ENCODE peak calls at places on chromosomes 6 and 20, in four cellular contexts. T is PC-3, E is mucosa of gallbladder, H is fibroblast of the conjunctiva. J is an unnamed sample.

GRCh38 chr6:8852332-8852731 is 417.0 kb upstream of the SLC35B3 start:
- DNase-seq in T (no peak), E (no peak), H (no peak), J (no peak)

GRCh38 chr6:35496036-35496850 is 636 bp downstream of the TEAD3 start:
- DNase-seq in T (peak), E (no peak), H (no peak), J (peak)

GRCh38 chr6:14517536-14518105 is 400.0 kb downstream of the CD83 start:
- DNase-seq in T (no peak), E (no peak), H (no peak), J (no peak)

GRCh38 chr20:49700411-49701185 is 13.1 kb downstream of the B4GALT5 start:
- DNase-seq in T (peak), E (no peak), H (peak), J (no peak)

GRCh38 chr20:23583526-23583925 is 15.2 kb upstream of the CST9L start:
- DNase-seq in T (no peak), E (no peak), H (no peak), J (no peak)

GRCh38 chr6:129135421-129135820 is 252.5 kb downstream of the LAMA2 start:
- DNase-seq in T (no peak), E (no peak), H (no peak), J (no peak)

GRCh38 chr6:32182617-32183016 is 1.4 kb downstream of the AGER start:
- DNase-seq in T (no peak), E (no peak), H (no peak), J (peak)

GRCh38 chr6:47371875-47372255 is 62.2 kb upstream of the TNFRSF21 start:
- DNase-seq in T (no peak), E (no peak), H (no peak), J (no peak)

GRCh38 chr20:5486377-5487054 is 169.8 kb upstream of the PROKR2 start:
- DNase-seq in T (no peak), E (no peak), H (no peak), J (no peak)

GRCh38 chr6:143408787-143409162 is 41.7 kb downstream of the ADAT2 start:
- DNase-seq in T (peak), E (no peak), H (no peak), J (no peak)

GRCh38 chr6:153172815-153173214 is 41.7 kb upstream of the RGS17 start:
- DNase-seq in T (no peak), E (no peak), H (no peak), J (no peak)

GRCh38 chr6:106961136-106961535 is 13.4 kb downstream of the CD24 start:
- DNase-seq in T (no peak), E (no peak), H (no peak), J (no peak)

GRCh38 chr6:9205645-9206044 is 770.3 kb upstream of the SLC35B3 start:
- DNase-seq in T (no peak), E (no peak), H (no peak), J (no peak)

GRCh38 chr20:51703446-51704287 is 64.5 kb downstream of the ATP9A start:
- DNase-seq in T (no peak), E (no peak), H (no peak), J (no peak)

GRCh38 chr6:37819177-37819801 is at the start of gene ZFAND3:
- DNase-seq in T (peak), E (peak), H (peak), J (peak)

GRCh38 chr6:165986647-165987482 is 180.8 kb downstream of the TBXT start:
- DNase-seq in T (no peak), E (no peak), H (no peak), J (peak)

GRCh38 chr6:106098383-106099234 is 12.5 kb downstream of the PRDM1 start:
- DNase-seq in T (peak), E (peak), H (no peak), J (no peak)

GRCh38 chr6:89818977-89819335 is 638 bp downstream of the MDN1 start:
- DNase-seq in T (peak), E (peak), H (no peak), J (no peak)

J was measured in H7.